ENCODE peak calls at places on chromosomes 13 and 19, in four cellular contexts. Y, H, K and Z are unnamed samples.

GRCh38 chr13:31901985-31902384 is 129.6 kb upstream of the FRY start:
- DNase-seq in K (no peak), H (no peak), Y (no peak), Z (no peak)

GRCh38 chr19:56712609-56713008 is 41.1 kb upstream of the ZNF835 start:
- DNase-seq in H (no peak), Y (no peak), K (no peak), Z (no peak)

GRCh38 chr13:95833713-95834112 is 156.8 kb downstream of the DNAJC3 start:
- DNase-seq in Y (peak), H (peak), K (peak), Z (no peak)

GRCh38 chr13:78102121-78102677 is 183.6 kb upstream of the EDNRB start:
- DNase-seq in Y (peak), H (peak), K (peak), Z (peak)

GRCh38 chr19:1308718-1309117 is 23.0 kb downstream of the EFNA2 start:
- DNase-seq in Y (no peak), H (no peak), K (no peak), Z (no peak)

GRCh38 chr13:112711528-112712265 is 21.9 kb downstream of the ATP11A start:
- DNase-seq in K (peak), H (peak), Y (peak), Z (peak)

GRCh38 chr19:33580026-33580644 is 41.6 kb upstream of the CHST8 start:
- DNase-seq in K (no peak), Y (no peak), H (no peak), Z (no peak)

GRCh38 chr13:101289764-101290163 is 126.5 kb downstream of the NALCN start:
- DNase-seq in K (peak), H (peak), Y (peak), Z (no peak)

GRCh38 chr13:50376895-50377575 is 361.8 kb downstream of the KCNRG start:
- DNase-seq in H (no peak), K (no peak), Y (no peak), Z (no peak)

GRCh38 chr19:33947565-33947964 is 150.9 kb downstream of the KCTD15 start:
- DNase-seq in Y (no peak), H (no peak), K (peak), Z (no peak)

GRCh38 chr19:28292822-28293500 is 920.0 kb downstream of the UQCRFS1 start:
- DNase-seq in Y (no peak), K (no peak), H (no peak), Z (no peak)

GRCh38 chr13:28754698-28755545 is 36.2 kb upstream of the SLC46A3 start:
- DNase-seq in H (peak), Y (peak), K (peak), Z (no peak)

GRCh38 chr19:3057275-3057714 is 5.0 kb downstream of the TLE5 start:
- DNase-seq in Y (peak), K (peak), H (peak), Z (no peak)

GRCh38 chr19:3398114-3398899 is 31.9 kb downstream of the NFIC start:
- DNase-seq in H (peak), K (no peak), Y (peak), Z (no peak)

GRCh38 chr19:55647732-55648656 is at the start of gene CCDC106:
- DNase-seq in H (peak), K (peak), Y (peak), Z (no peak)

GRCh38 chr13:32443111-32443510 is 15.2 kb upstream of the N4BP2L1 start:
- DNase-seq in K (peak), H (no peak), Y (peak), Z (no peak)

GRCh38 chr13:24203726-24204295 is 43.3 kb downstream of the SPATA13 start:
- DNase-seq in Y (no peak), H (peak), K (no peak), Z (no peak)

GRCh38 chr13:30147380-30147779 is 160.0 kb downstream of the KATNAL1 start:
- DNase-seq in H (no peak), Y (no peak), K (no peak), Z (no peak)

GRCh38 chr13:39484506-39485313 is 118.3 kb downstream of the LHFPL6 start:
- DNase-seq in Y (peak), H (peak), K (peak), Z (peak)

GRCh38 chr13:113934576-113934975 is 39.3 kb downstream of the C13orf46 start:
- DNase-seq in K (no peak), H (no peak), Y (no peak), Z (no peak)

GRCh38 chr13:113935523-113935922 is 38.4 kb downstream of the C13orf46 start:
- DNase-seq in Y (no peak), H (no peak), K (no peak), Z (no peak)

GRCh38 chr13:113933901-113934300 is 40.0 kb downstream of the C13orf46 start:
- DNase-seq in Y (no peak), H (no peak), K (no peak), Z (no peak)

GRCh38 chr13:113936166-113936565 is 37.7 kb downstream of the C13orf46 start:
- DNase-seq in H (no peak), Y (no peak), K (no peak), Z (no peak)

DNA sequence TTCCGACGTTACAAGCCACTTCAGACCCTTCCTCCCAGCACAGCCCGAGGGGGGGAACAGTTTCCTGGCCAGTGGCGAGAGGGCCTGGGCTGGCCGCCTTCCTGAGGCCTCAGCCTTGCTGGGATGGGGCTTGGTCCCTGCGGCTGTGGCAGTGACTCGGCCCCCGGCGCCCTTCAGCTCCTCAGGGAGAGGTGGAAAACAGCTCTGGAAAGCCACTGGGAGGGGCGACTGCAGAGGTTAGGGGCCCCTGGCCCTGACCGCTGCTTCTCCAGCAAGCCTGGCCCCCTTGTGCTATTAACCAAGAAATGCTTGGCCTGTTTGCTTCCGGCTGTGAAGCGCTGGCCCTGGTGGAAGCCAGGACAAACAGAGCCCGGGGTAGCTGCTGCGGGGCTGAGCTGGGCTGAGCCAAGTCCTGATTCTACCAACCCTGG is 38.8 kb downstream of the C13orf46 start:
- DNase-seq in K (no peak), H (peak), Y (peak), Z (no peak)
- TF ChIP-seq CTCF in K (no peak), H (no peak), Y (no peak), Z (no peak)

GRCh38 chr19:41261474-41262190 is 2.5 kb upstream of the HNRNPUL1 start:
- DNase-seq in H (no peak), Y (no peak), K (no peak), Z (no peak)
- H3K4me3 ChIP-seq in H (peak), Y (peak), K (peak), Z (peak)

DNA sequence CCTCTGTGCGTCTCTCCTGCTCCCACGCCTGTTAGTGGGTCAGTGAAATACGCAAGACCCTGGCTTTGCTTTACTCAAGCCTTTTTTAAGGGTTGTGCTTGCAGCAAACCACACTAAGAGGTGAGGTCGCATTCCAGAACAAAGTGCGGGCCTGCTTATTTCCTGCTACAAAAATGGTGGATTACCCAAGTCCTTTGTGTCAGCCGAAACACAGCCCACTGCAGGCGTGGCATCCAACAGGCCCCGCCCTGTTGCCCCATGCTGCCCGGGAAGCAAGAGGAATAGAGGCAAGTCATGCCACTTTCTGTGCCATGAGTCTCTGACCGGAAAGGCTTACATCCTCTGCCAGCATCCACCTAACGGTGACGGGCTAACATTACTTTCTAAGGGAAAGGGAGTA is 7.7 kb upstream of the IRS2 start:
- DNase-seq in H (no peak), Y (no peak), K (no peak), Z (no peak)
- TF ChIP-seq CTCF in H (no peak), Y (no peak), K (no peak), Z (no peak)

DNA sequence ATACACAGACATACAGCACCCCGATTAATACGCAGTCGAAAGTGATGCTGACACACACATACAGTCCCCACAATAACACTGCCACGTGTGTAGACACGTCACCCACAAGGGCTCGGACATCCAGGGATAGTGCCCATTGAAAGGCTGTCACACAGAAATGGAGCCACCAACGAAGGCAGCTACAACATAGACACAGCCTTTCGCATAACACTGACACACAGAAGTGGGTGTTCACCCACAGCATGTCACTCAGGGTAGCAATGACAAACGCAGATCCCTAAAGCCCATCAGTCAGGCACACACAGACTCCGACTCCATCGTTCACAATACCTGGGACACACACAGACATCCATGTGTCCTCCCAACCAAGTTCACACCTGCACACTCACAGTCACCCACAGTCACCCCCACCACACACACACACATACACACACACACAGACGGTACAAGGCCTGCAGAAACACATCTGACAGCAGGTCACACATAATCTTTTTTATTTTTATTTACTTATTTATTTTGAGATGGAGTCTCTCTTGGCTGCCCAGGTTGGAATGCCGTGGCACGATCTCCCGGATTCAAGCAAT is 10.4 kb upstream of the NANOS3 start:
- DNase-seq in H (no peak), K (no peak), Y (no peak), Z (no peak)
- H3K4me3 ChIP-seq in H (peak), K (peak), Y (peak), Z (peak)

DNA sequence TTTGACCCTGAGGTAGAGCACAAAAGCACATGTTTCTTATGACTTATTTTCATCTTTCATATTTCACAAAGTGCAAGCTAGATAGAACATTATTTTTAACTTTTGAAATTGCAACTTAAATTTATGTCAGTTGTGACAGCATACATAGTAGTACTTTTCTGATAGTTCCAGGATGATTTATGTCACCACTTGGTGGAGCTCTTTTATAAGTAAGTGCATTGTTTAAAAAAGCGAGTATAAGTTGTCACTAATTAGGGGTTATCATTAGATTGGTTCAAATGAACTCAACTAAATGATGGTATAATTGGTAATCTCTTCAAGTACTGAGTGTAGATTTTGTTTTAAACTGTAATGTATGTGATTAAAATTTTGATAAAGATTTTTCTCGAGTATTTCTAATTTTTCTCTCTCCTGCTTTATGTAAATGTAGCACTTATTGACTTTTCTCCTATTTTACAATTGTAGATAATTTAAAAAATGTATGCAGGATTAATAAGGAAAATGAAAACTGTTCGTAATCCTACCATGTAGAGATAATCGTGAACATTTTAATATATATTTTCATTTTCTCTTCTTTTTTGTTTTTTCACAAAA is 31.1 kb downstream of the RB1 start:
- DNase-seq in Y (peak), K (peak), H (peak), Z (peak)
- TF ChIP-seq CTCF in Y (peak), K (peak), H (peak), Z (peak)

GRCh38 chr19:7856277-7856581 is 18.0 kb downstream of the PRR36 start:
- DNase-seq in H (no peak), K (no peak), Y (no peak), Z (no peak)
- H3K4me3 ChIP-seq in H (no peak), K (no peak), Y (no peak), Z (no peak)

DNA sequence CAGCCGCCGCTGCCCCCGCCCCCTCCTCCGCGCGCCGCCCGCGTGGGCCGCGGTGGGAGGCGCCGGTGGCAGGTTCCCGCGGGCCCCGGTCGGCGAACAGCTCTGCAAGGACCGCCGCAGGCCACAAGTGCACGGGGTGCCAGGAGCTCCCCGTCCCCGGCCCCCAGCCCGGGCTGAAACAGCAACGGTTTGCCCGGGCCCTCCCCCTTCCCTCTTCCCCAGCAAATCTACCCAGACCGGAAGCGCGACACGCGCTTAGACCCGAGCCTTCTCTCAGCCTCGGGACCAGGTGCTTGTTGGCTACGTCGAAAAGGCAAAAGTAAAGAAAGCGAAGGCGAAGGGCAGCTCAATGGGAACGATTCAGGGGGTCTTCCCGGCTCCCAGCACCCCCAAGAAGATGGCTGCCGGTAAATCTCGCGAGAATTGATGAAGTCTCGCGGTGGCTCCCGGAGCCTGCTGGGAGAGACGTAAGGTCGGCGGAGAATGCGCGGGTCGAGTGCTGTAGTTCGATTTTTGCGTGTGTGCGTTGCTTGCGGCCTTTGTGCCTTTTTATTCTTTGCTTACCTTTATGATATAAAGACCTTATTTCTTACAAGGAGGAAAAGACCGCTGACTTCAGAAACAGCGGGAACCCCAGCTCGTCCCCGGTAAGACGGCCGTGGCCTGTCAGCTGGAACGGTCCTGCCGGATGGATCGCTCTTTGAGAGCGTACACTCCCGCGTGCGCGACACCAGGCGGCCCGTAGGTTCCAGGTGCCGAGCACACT is at the start of gene RBM26:
- DNase-seq in Y (peak), H (peak), K (peak), Z (peak)
- TF ChIP-seq CTCF in Y (peak), H (no peak), K (no peak), Z (peak)

GRCh38 chr19:292951-293350 is 1.7 kb upstream of the PLPP2 start:
- DNase-seq in Y (no peak), H (no peak), K (no peak), Z (no peak)

GRCh38 chr19:293436-294110 is 2.4 kb upstream of the PLPP2 start:
- DNase-seq in H (no peak), K (no peak), Y (no peak), Z (no peak)

GRCh38 chr19:295687-296370 is 4.6 kb upstream of the PLPP2 start:
- DNase-seq in K (no peak), H (no peak), Y (no peak), Z (no peak)

GRCh38 chr19:294819-295686 is 3.9 kb upstream of the PLPP2 start:
- DNase-seq in Y (peak), H (no peak), K (peak), Z (no peak)

GRCh38 chr19:294341-294818 is 3.2 kb upstream of the PLPP2 start:
- DNase-seq in H (no peak), K (peak), Y (no peak), Z (no peak)
- H3K4me3 ChIP-seq in H (no peak), K (no peak), Y (no peak), Z (no peak)

DNA sequence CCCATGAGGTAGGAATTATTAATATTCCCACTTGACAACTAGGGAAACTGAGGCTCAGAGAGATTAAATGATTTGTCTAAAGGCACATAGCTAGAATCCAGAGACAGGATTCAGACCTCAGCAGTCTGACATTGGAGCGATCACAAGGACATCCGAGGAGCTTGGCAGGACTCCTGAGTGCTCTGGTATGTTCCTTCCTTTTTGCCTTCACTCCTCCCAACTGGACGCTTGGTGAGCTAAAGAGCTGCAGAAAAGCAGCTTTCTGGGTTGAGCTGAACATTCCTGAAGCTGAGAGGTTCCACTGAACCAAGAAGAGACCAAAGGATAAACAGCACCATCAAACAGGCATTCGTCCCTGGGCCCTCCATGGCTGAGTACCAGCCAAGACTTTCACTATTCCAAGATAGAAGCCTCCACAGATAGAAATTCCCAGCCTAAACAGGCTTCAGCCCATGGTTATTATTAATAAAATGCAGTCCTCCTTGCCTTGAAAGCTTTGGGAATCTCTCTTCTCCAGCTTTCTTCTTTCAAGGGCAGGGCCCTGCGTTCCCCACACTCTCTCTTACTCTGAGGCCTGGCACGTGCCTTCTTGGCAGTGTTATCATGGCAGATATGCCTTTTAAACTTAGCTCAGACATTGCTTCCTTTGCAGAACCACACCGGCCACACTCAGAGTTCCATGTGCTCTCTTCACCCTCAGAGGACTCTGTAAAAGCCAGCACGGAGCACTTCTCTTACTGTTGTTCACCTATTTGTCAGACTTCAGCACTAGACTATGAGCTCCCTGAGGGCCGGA is 97.1 kb downstream of the CYSLTR2 start:
- DNase-seq in K (peak), H (peak), Y (peak), Z (no peak)
- TF ChIP-seq CTCF in K (peak), H (no peak), Y (peak), Z (peak)